ENCODE peak calls at places on chromosome X, in eight cellular contexts. One of them, this sample, is unnamed.

GRCh38 chrX:153865685-153866084 is 20.3 kb downstream of the L1CAM start:
- DNase-seq in stimulated activated effector memory CD8-positive, alpha-beta T cell treated with anti-CD3 and anti-CD28 coated beads, Interleukin-12 subunit alpha, Interleukin-12 subunit beta, amount 100 ng/mL, for 72 hours: no peak
- DNase-seq in ELR: no peak
- DNase-seq in HTR-8/SVneo: no peak
- DNase-seq in glomerular endothelial cell: no peak
- DNase-seq in stimulated activated CD8-positive, alpha-beta memory T cell treated with anti-CD3 and anti-CD28 coated beads, Interleukin-4, amount 100 ng/mL, for 48 hours: no peak
- DNase-seq in SW480: no peak
- DNase-seq in A172: no peak
- DNase-seq in this sample: no peak

GRCh38 chrX:65300104-65300809 is 234.3 kb downstream of the LAS1L start:
- DNase-seq in stimulated activated effector memory CD8-positive, alpha-beta T cell treated with anti-CD3 and anti-CD28 coated beads, Interleukin-12 subunit alpha, Interleukin-12 subunit beta, amount 100 ng/mL, for 72 hours: no peak
- DNase-seq in stimulated activated CD8-positive, alpha-beta memory T cell treated with anti-CD3 and anti-CD28 coated beads, Interleukin-4, amount 100 ng/mL, for 48 hours: no peak
- DNase-seq in ELR: no peak
- DNase-seq in HTR-8/SVneo: no peak
- DNase-seq in SW480: no peak
- DNase-seq in glomerular endothelial cell: no peak
- DNase-seq in A172: no peak
- DNase-seq in this sample: no peak

GRCh38 chrX:14013074-14013473 is 16.6 kb downstream of the GEMIN8 start:
- DNase-seq in ELR: no peak
- DNase-seq in stimulated activated effector memory CD8-positive, alpha-beta T cell treated with anti-CD3 and anti-CD28 coated beads, Interleukin-12 subunit alpha, Interleukin-12 subunit beta, amount 100 ng/mL, for 72 hours: no peak
- DNase-seq in HTR-8/SVneo: no peak
- DNase-seq in A172: no peak
- DNase-seq in glomerular endothelial cell: no peak
- DNase-seq in stimulated activated CD8-positive, alpha-beta memory T cell treated with anti-CD3 and anti-CD28 coated beads, Interleukin-4, amount 100 ng/mL, for 48 hours: no peak
- DNase-seq in SW480: no peak
- DNase-seq in this sample: no peak

GRCh38 chrX:63525491-63525890 is 174.4 kb upstream of the SPIN4 start:
- DNase-seq in stimulated activated effector memory CD8-positive, alpha-beta T cell treated with anti-CD3 and anti-CD28 coated beads, Interleukin-12 subunit alpha, Interleukin-12 subunit beta, amount 100 ng/mL, for 72 hours: no peak
- DNase-seq in glomerular endothelial cell: no peak
- DNase-seq in stimulated activated CD8-positive, alpha-beta memory T cell treated with anti-CD3 and anti-CD28 coated beads, Interleukin-4, amount 100 ng/mL, for 48 hours: no peak
- DNase-seq in SW480: no peak
- DNase-seq in A172: no peak
- DNase-seq in HTR-8/SVneo: no peak
- DNase-seq in ELR: no peak
- DNase-seq in this sample: no peak

GRCh38 chrX:100596601-100597000 is 11.9 kb downstream of the TNMD start:
- DNase-seq in ELR: no peak
- DNase-seq in HTR-8/SVneo: no peak
- DNase-seq in stimulated activated effector memory CD8-positive, alpha-beta T cell treated with anti-CD3 and anti-CD28 coated beads, Interleukin-12 subunit alpha, Interleukin-12 subunit beta, amount 100 ng/mL, for 72 hours: no peak
- DNase-seq in A172: no peak
- DNase-seq in glomerular endothelial cell: no peak
- DNase-seq in stimulated activated CD8-positive, alpha-beta memory T cell treated with anti-CD3 and anti-CD28 coated beads, Interleukin-4, amount 100 ng/mL, for 48 hours: no peak
- DNase-seq in SW480: no peak
- DNase-seq in this sample: no peak

GRCh38 chrX:49934148-49934547 is 11.8 kb downstream of the CLCN5 start:
- DNase-seq in ELR: no peak
- DNase-seq in SW480: no peak
- DNase-seq in A172: no peak
- DNase-seq in glomerular endothelial cell: no peak
- DNase-seq in HTR-8/SVneo: no peak
- DNase-seq in stimulated activated effector memory CD8-positive, alpha-beta T cell treated with anti-CD3 and anti-CD28 coated beads, Interleukin-12 subunit alpha, Interleukin-12 subunit beta, amount 100 ng/mL, for 72 hours: no peak
- DNase-seq in stimulated activated CD8-positive, alpha-beta memory T cell treated with anti-CD3 and anti-CD28 coated beads, Interleukin-4, amount 100 ng/mL, for 48 hours: no peak
- DNase-seq in this sample: no peak

GRCh38 chrX:37783284-37783683 is 3.4 kb downstream of the CYBB start:
- DNase-seq in stimulated activated effector memory CD8-positive, alpha-beta T cell treated with anti-CD3 and anti-CD28 coated beads, Interleukin-12 subunit alpha, Interleukin-12 subunit beta, amount 100 ng/mL, for 72 hours: no peak
- DNase-seq in ELR: no peak
- DNase-seq in glomerular endothelial cell: no peak
- DNase-seq in A172: no peak
- DNase-seq in HTR-8/SVneo: no peak
- DNase-seq in stimulated activated CD8-positive, alpha-beta memory T cell treated with anti-CD3 and anti-CD28 coated beads, Interleukin-4, amount 100 ng/mL, for 48 hours: no peak
- DNase-seq in SW480: no peak
- DNase-seq in this sample: no peak

GRCh38 chrX:133523094-133523493 is 107.8 kb upstream of the GPC4 start:
- DNase-seq in stimulated activated CD8-positive, alpha-beta memory T cell treated with anti-CD3 and anti-CD28 coated beads, Interleukin-4, amount 100 ng/mL, for 48 hours: no peak
- DNase-seq in HTR-8/SVneo: no peak
- DNase-seq in ELR: no peak
- DNase-seq in SW480: no peak
- DNase-seq in stimulated activated effector memory CD8-positive, alpha-beta T cell treated with anti-CD3 and anti-CD28 coated beads, Interleukin-12 subunit alpha, Interleukin-12 subunit beta, amount 100 ng/mL, for 72 hours: no peak
- DNase-seq in A172: no peak
- DNase-seq in glomerular endothelial cell: no peak
- DNase-seq in this sample: no peak

GRCh38 chrX:39603291-39603690 is 494.5 kb downstream of the BCOR start:
- DNase-seq in ELR: no peak
- DNase-seq in stimulated activated effector memory CD8-positive, alpha-beta T cell treated with anti-CD3 and anti-CD28 coated beads, Interleukin-12 subunit alpha, Interleukin-12 subunit beta, amount 100 ng/mL, for 72 hours: no peak
- DNase-seq in HTR-8/SVneo: no peak
- DNase-seq in A172: no peak
- DNase-seq in glomerular endothelial cell: no peak
- DNase-seq in SW480: no peak
- DNase-seq in stimulated activated CD8-positive, alpha-beta memory T cell treated with anti-CD3 and anti-CD28 coated beads, Interleukin-4, amount 100 ng/mL, for 48 hours: no peak
- DNase-seq in this sample: no peak

GRCh38 chrX:10634681-10635161 is 14.3 kb upstream of the MID1 start:
- DNase-seq in HTR-8/SVneo: peak
- DNase-seq in stimulated activated CD8-positive, alpha-beta memory T cell treated with anti-CD3 and anti-CD28 coated beads, Interleukin-4, amount 100 ng/mL, for 48 hours: no peak
- DNase-seq in ELR: peak
- DNase-seq in A172: peak
- DNase-seq in stimulated activated effector memory CD8-positive, alpha-beta T cell treated with anti-CD3 and anti-CD28 coated beads, Interleukin-12 subunit alpha, Interleukin-12 subunit beta, amount 100 ng/mL, for 72 hours: no peak
- DNase-seq in SW480: peak
- DNase-seq in glomerular endothelial cell: no peak
- DNase-seq in this sample: no peak

GRCh38 chrX:68721991-68722860 is 74.8 kb downstream of the STARD8 start:
- DNase-seq in stimulated activated CD8-positive, alpha-beta memory T cell treated with anti-CD3 and anti-CD28 coated beads, Interleukin-4, amount 100 ng/mL, for 48 hours: no peak
- DNase-seq in HTR-8/SVneo: no peak
- DNase-seq in stimulated activated effector memory CD8-positive, alpha-beta T cell treated with anti-CD3 and anti-CD28 coated beads, Interleukin-12 subunit alpha, Interleukin-12 subunit beta, amount 100 ng/mL, for 72 hours: no peak
- DNase-seq in SW480: no peak
- DNase-seq in A172: no peak
- DNase-seq in ELR: no peak
- DNase-seq in glomerular endothelial cell: no peak
- DNase-seq in this sample: peak

GRCh38 chrX:77635372-77635771 is 150.6 kb downstream of the ATRX start:
- DNase-seq in stimulated activated CD8-positive, alpha-beta memory T cell treated with anti-CD3 and anti-CD28 coated beads, Interleukin-4, amount 100 ng/mL, for 48 hours: no peak
- DNase-seq in stimulated activated effector memory CD8-positive, alpha-beta T cell treated with anti-CD3 and anti-CD28 coated beads, Interleukin-12 subunit alpha, Interleukin-12 subunit beta, amount 100 ng/mL, for 72 hours: no peak
- DNase-seq in glomerular endothelial cell: no peak
- DNase-seq in SW480: no peak
- DNase-seq in ELR: no peak
- DNase-seq in HTR-8/SVneo: no peak
- DNase-seq in A172: no peak
- DNase-seq in this sample: no peak

GRCh38 chrX:140762061-140762460 is 52.5 kb downstream of the LINC00632 start:
- DNase-seq in SW480: peak
- DNase-seq in glomerular endothelial cell: peak
- DNase-seq in stimulated activated CD8-positive, alpha-beta memory T cell treated with anti-CD3 and anti-CD28 coated beads, Interleukin-4, amount 100 ng/mL, for 48 hours: peak
- DNase-seq in A172: peak
- DNase-seq in ELR: peak
- DNase-seq in stimulated activated effector memory CD8-positive, alpha-beta T cell treated with anti-CD3 and anti-CD28 coated beads, Interleukin-12 subunit alpha, Interleukin-12 subunit beta, amount 100 ng/mL, for 72 hours: no peak
- DNase-seq in HTR-8/SVneo: no peak
- DNase-seq in this sample: no peak

This sample was measured in activated T-cell treated with anti-CD3 and anti-CD28 coated beads, Interleukin-2, amount 50 U/mL, for 24 hours.